ENCODE peak calls at places on chromosomes 12 and 14, in five cellular contexts. R is WTC11, N is mammary epithelial cell, J is uterus, T is Caco-2. C is an unnamed sample.

GRCh38 chr12:59940676-59941342 is 345.0 kb downstream of the SLC16A7 start:
- DNase-seq in R (no peak), N (no peak), T (peak; percentile 16), J (no peak), C (no peak)

GRCh38 chr12:65649126-65649525 is 175.2 kb upstream of the HMGA2 start:
- DNase-seq in J (no peak), R (no peak), N (peak; percentile 99), T (no peak), C (no peak)

GRCh38 chr14:49303952-49304516 is 282.1 kb downstream of the RPS29 start:
- DNase-seq in T (peak; percentile 56), N (peak; percentile 4), J (no peak), R (peak; percentile 54), C (no peak)

GRCh38 chr14:99361596-99362220 is 89.7 kb upstream of the BCL11B start:
- DNase-seq in T (no peak), R (no peak), N (no peak), J (no peak), C (no peak)

GRCh38 chr14:104897286-104898194 is 27.1 kb upstream of the PLD4 start:
- DNase-seq in R (no peak), T (no peak), J (peak; percentile 14), N (no peak), C (no peak)

GRCh38 chr12:6684609-6685008 is 4.6 kb downstream of the ZNF384 start:
- DNase-seq in R (peak; percentile 36), J (no peak), T (peak; percentile 56), N (no peak), C (no peak)

GRCh38 chr14:101704140-101704539 is 57.4 kb upstream of the PPP2R5C start:
- DNase-seq in J (no peak), T (no peak), N (no peak), R (no peak), C (no peak)

GRCh38 chr14:24978862-24979724 is 70.9 kb downstream of the STXBP6 start:
- DNase-seq in N (no peak), J (no peak), T (peak; percentile 61), R (no peak), C (no peak)

GRCh38 chr12:96571101-96571862 is 81.9 kb downstream of the CFAP54 start:
- DNase-seq in N (no peak), R (no peak), T (no peak), J (no peak), C (no peak)

GRCh38 chr14:33062881-33063280 is 124.2 kb downstream of the NPAS3 start:
- DNase-seq in J (no peak), T (no peak), R (no peak), N (peak; percentile 6), C (no peak)

GRCh38 chr12:45379261-45379660 is 163.4 kb downstream of the ANO6 start:
- DNase-seq in J (no peak), N (peak; percentile 68), R (no peak), T (no peak), C (no peak)

GRCh38 chr12:53340398-53340797 is 4.2 kb upstream of the SP7 start:
- DNase-seq in R (no peak), N (no peak), J (no peak), T (no peak), C (no peak)

GRCh38 chr14:103668117-103668516 is 39.1 kb downstream of the KLC1 start:
- DNase-seq in N (no peak), R (no peak), T (no peak), J (no peak), C (no peak)

GRCh38 chr14:81221579-81222102 is 882 bp upstream of the GTF2A1 start:
- DNase-seq in N (no peak), T (peak; percentile 36), J (no peak), R (no peak), C (no peak)

GRCh38 chr14:64812412-64812811 is 67.3 kb downstream of the SPTB start:
- DNase-seq in R (peak; percentile 73), T (peak; percentile 71), J (no peak), N (peak; percentile 61), C (no peak)

GRCh38 chr14:75614179-75614578 is 35.8 kb downstream of the FLVCR2 start:
- DNase-seq in R (no peak), T (no peak), J (no peak), N (no peak), C (no peak)

GRCh38 chr14:89813485-89814080 is 140.9 kb downstream of the EFCAB11 start:
- DNase-seq in T (no peak), N (no peak), R (peak; percentile 25), J (no peak), C (no peak)

GRCh38 chr12:110744176-110744575 is 1.5 kb upstream of the PPP1CC start:
- DNase-seq in T (no peak), R (no peak), N (peak; percentile 70), J (no peak), C (no peak)

GRCh38 chr12:6567112-6567680 is 895 bp downstream of the NOP2 start:
- DNase-seq in J (no peak), R (no peak), N (no peak), T (no peak), C (no peak)

GRCh38 chr12:6230321-6231110 is 30.3 kb downstream of the CD9 start:
- DNase-seq in J (peak; percentile 50), N (peak; percentile 89), T (no peak), R (no peak), C (no peak)

GRCh38 chr12:79238246-79238645 is 373.7 kb downstream of the SYT1 start:
- DNase-seq in J (no peak), T (no peak), R (no peak), N (no peak), C (no peak)

GRCh38 chr12:131364903-131365820 is 345.7 kb upstream of the SFSWAP start:
- DNase-seq in T (no peak), R (no peak), N (no peak), J (no peak), C (no peak)

GRCh38 chr14:65203574-65203973 is 101.3 kb upstream of the MAX start:
- DNase-seq in R (no peak), T (no peak), N (no peak), J (no peak), C (no peak)

GRCh38 chr12:121214171-121214777 is 4.3 kb downstream of the P2RX4 start:
- DNase-seq in T (no peak), N (peak; percentile 70), R (no peak), J (no peak), C (no peak)

GRCh38 chr12:80636832-80637231 is 70.6 kb upstream of the MYF6 start:
- DNase-seq in N (no peak), J (no peak), R (no peak), T (no peak), C (no peak)

GRCh38 chr14:50599700-50600444 is 39.9 kb downstream of the ATL1 start:
- DNase-seq in N (peak; percentile 76), R (no peak), T (peak; percentile 37), J (no peak), C (no peak)

GRCh38 chr12:51415931-51416330 is 8.7 kb upstream of the SLC4A8 start:
- DNase-seq in T (no peak), N (peak; percentile 33), R (no peak), J (no peak), C (no peak)

GRCh38 chr12:58046281-58046680 is 104.9 kb downstream of the ATP23 start:
- DNase-seq in R (no peak), N (peak; percentile 29), J (no peak), T (no peak), C (no peak)

GRCh38 chr14:64745511-64746041 is 41.4 kb downstream of the PLEKHG3 start:
- DNase-seq in R (no peak), N (no peak), J (no peak), T (peak; percentile 44), C (no peak)

GRCh38 chr14:90981658-90982057 is 78.8 kb downstream of the RPS6KA5 start:
- DNase-seq in R (no peak), J (no peak), N (no peak), T (no peak), C (no peak)

GRCh38 chr12:69982081-69982480 is 157.1 kb downstream of the MYRFL start:
- DNase-seq in R (no peak), J (no peak), T (no peak), N (no peak), C (no peak)

GRCh38 chr14:40368314-40368713 is 936.1 kb upstream of the FBXO33 start:
- DNase-seq in R (no peak), T (no peak), N (no peak), J (no peak), C (no peak)

GRCh38 chr14:105059035-105059916 is 6.0 kb downstream of the GPR132 start:
- DNase-seq in T (peak; percentile 27), R (peak; percentile 46), J (no peak), N (no peak), C (no peak)

GRCh38 chr12:108856428-108857157 is 790 bp downstream of the SSH1 start:
- DNase-seq in J (peak; percentile 52), N (peak; percentile 73), R (peak; percentile 26), T (peak; percentile 23), C (no peak)

GRCh38 chr12:119363037-119363436 is 28.5 kb downstream of the CCDC60 start:
- DNase-seq in N (no peak), T (no peak), J (no peak), R (no peak), C (no peak)
- TF ChIP-seq CTCF in N (no peak), T (no peak), J (no peak), R (no peak), C (no peak)

GRCh38 chr12:27840229-27840999 is 60.4 kb upstream of the MANSC4 start:
- DNase-seq in R (no peak), N (no peak), T (no peak), J (no peak), C (no peak)
- TF ChIP-seq CTCF in R (no peak), N (peak; percentile 55), T (no peak), J (no peak), C (no peak)

DNA sequence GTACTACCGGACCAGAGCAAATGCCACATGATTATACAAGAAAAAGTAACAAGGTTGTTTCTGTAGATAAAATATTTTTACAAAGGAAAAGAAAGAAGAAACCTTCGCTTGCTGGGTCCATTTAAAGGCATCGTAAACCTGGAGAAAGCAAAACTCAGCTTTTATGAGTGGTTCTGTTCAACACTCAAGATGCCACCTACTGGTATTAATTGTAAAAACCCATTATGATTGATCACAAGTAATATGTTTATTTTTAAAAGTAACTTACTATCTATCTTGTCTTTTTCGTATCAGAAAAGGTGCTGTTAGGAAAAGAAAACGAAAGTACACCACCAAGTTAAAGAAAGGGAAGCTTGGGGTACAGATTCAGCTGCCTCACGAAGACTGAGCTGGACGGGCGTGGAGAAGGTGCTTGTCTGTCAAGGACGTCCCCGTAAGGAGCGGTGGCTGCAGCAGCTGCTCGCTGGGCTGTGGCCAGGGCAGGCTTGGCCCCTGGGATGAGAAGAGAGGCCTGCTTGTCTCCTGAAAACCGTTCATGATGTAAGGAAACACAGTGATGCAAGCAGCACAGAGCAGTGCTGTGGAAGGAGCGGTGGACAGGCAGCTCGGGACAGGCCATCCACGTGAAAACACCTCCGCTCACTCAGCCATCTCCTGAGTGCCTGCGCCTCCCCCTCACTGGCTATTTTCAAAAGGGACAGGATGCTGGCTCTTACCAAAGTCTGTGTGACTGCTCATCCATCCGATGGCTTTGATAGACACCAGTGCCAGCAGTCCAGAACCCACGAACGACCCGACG is 25.0 kb downstream of the SLC15A4 start:
- DNase-seq in N (no peak), R (no peak), T (no peak), J (no peak), C (no peak)
- TF ChIP-seq CTCF in N (peak; percentile 5), R (no peak), T (no peak), J (no peak), C (no peak)

DNA sequence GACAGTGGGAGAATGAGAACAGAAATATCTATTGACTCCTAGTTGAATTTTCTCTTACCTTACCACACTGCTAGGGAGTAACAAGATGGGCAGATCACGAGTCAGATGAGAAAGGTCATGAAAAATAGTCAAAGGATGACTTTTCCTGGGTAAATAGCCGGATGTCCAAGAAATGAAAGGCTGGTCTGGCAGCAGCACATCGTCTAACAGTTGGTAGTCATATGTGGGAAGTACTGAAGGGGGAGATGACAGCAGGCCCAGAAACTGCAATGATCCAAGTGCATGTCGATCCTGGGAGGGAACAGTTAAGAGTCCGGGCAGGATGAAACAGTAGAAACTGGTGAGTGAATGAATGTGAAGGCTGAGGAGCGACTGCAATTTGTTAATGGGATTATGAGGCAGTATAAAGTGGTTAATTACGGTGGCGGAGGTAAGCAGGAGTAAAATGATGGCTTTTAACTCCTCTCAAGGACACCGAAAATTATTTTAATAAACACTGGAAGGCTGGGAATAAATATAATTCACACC is 1.2 kb upstream of the ERC1 start:
- DNase-seq in R (no peak), N (peak; percentile 55), J (peak; percentile 22), T (peak; percentile 32), C (peak; percentile 26)
- TF ChIP-seq CTCF in R (no peak), N (no peak), J (no peak), T (no peak), C (no peak)

C was measured in omental fat pad.